ENCODE peak calls at places on chromosome 15, in seven cellular contexts. One of them, this sample, is unnamed.

GRCh38 chr15:77611767-77612166 is 20.9 kb downstream of the LINGO1 start:
- DNase-seq in psoas muscle: no peak
- DNase-seq in mucosa of descending colon: peak; percentile 70
- DNase-seq in dorsolateral prefrontal cortex: peak; percentile 60
- DNase-seq in upper lobe of left lung: no peak
- DNase-seq in prostate gland: no peak
- DNase-seq in cardiac muscle cell: no peak
- DNase-seq in this sample: no peak

GRCh38 chr15:52288051-52288942 is 7.3 kb downstream of the MYO5C start:
- DNase-seq in psoas muscle: no peak
- DNase-seq in mucosa of descending colon: peak; percentile 86
- DNase-seq in dorsolateral prefrontal cortex: no peak
- DNase-seq in upper lobe of left lung: peak; percentile 58
- DNase-seq in prostate gland: peak; percentile 91
- DNase-seq in cardiac muscle cell: no peak
- DNase-seq in this sample: no peak

GRCh38 chr15:40010681-40011080 is 28.3 kb downstream of the SRP14 start:
- DNase-seq in psoas muscle: peak; percentile 73
- DNase-seq in mucosa of descending colon: no peak
- DNase-seq in dorsolateral prefrontal cortex: no peak
- DNase-seq in upper lobe of left lung: no peak
- DNase-seq in prostate gland: no peak
- DNase-seq in cardiac muscle cell: no peak
- DNase-seq in this sample: no peak

GRCh38 chr15:29182590-29182989 is 87.0 kb downstream of the NSMCE3 start:
- DNase-seq in psoas muscle: no peak
- DNase-seq in mucosa of descending colon: no peak
- DNase-seq in dorsolateral prefrontal cortex: no peak
- DNase-seq in upper lobe of left lung: no peak
- DNase-seq in prostate gland: no peak
- DNase-seq in cardiac muscle cell: no peak
- DNase-seq in this sample: no peak

GRCh38 chr15:91941871-91942270 is 88.4 kb downstream of the SLCO3A1 start:
- DNase-seq in psoas muscle: no peak
- DNase-seq in mucosa of descending colon: no peak
- DNase-seq in dorsolateral prefrontal cortex: no peak
- DNase-seq in upper lobe of left lung: no peak
- DNase-seq in prostate gland: no peak
- DNase-seq in cardiac muscle cell: no peak
- DNase-seq in this sample: no peak

GRCh38 chr15:80822666-80823065 is 43.5 kb downstream of the CEMIP start:
- DNase-seq in psoas muscle: no peak
- DNase-seq in mucosa of descending colon: no peak
- DNase-seq in dorsolateral prefrontal cortex: no peak
- DNase-seq in upper lobe of left lung: no peak
- DNase-seq in prostate gland: no peak
- DNase-seq in cardiac muscle cell: no peak
- DNase-seq in this sample: no peak

GRCh38 chr15:51132384-51133139 is 37.9 kb upstream of the TNFAIP8L3 start:
- DNase-seq in psoas muscle: peak; percentile 46
- DNase-seq in mucosa of descending colon: peak; percentile 44
- DNase-seq in dorsolateral prefrontal cortex: no peak
- DNase-seq in upper lobe of left lung: no peak
- DNase-seq in prostate gland: no peak
- DNase-seq in cardiac muscle cell: peak; percentile 50
- DNase-seq in this sample: no peak

GRCh38 chr15:42014406-42014805 is 6.4 kb downstream of the PLA2G4E start:
- DNase-seq in psoas muscle: no peak
- DNase-seq in mucosa of descending colon: no peak
- DNase-seq in dorsolateral prefrontal cortex: no peak
- DNase-seq in upper lobe of left lung: no peak
- DNase-seq in prostate gland: no peak
- DNase-seq in cardiac muscle cell: no peak
- DNase-seq in this sample: no peak

GRCh38 chr15:80839764-80840130 is 60.6 kb downstream of the CEMIP start:
- DNase-seq in psoas muscle: no peak
- DNase-seq in mucosa of descending colon: peak; percentile 54
- DNase-seq in dorsolateral prefrontal cortex: no peak
- DNase-seq in upper lobe of left lung: no peak
- DNase-seq in prostate gland: no peak
- DNase-seq in cardiac muscle cell: no peak
- DNase-seq in this sample: no peak

GRCh38 chr15:62066663-62067447 is at the start of gene C2CD4A:
- DNase-seq in psoas muscle: peak; percentile 59
- DNase-seq in mucosa of descending colon: peak; percentile 85
- DNase-seq in dorsolateral prefrontal cortex: peak; percentile 64
- DNase-seq in upper lobe of left lung: peak; percentile 90
- DNase-seq in prostate gland: peak; percentile 88
- DNase-seq in cardiac muscle cell: peak; percentile 91
- DNase-seq in this sample: peak; percentile 48

GRCh38 chr15:67188551-67189218 is 65.8 kb downstream of the AAGAB start:
- DNase-seq in psoas muscle: no peak
- DNase-seq in mucosa of descending colon: peak; percentile 42
- DNase-seq in dorsolateral prefrontal cortex: no peak
- DNase-seq in upper lobe of left lung: no peak
- DNase-seq in prostate gland: no peak
- DNase-seq in cardiac muscle cell: no peak
- DNase-seq in this sample: no peak

GRCh38 chr15:100005715-100006114 is 272.5 kb upstream of the LYSMD4 start:
- DNase-seq in psoas muscle: no peak
- DNase-seq in mucosa of descending colon: no peak
- DNase-seq in dorsolateral prefrontal cortex: no peak
- DNase-seq in upper lobe of left lung: no peak
- DNase-seq in prostate gland: no peak
- DNase-seq in cardiac muscle cell: no peak
- DNase-seq in this sample: no peak

GRCh38 chr15:100959066-100960050 is 40.2 kb downstream of the LRRK1 start:
- DNase-seq in psoas muscle: no peak
- DNase-seq in mucosa of descending colon: no peak
- DNase-seq in dorsolateral prefrontal cortex: no peak
- DNase-seq in upper lobe of left lung: no peak
- DNase-seq in prostate gland: no peak
- DNase-seq in cardiac muscle cell: no peak
- DNase-seq in this sample: no peak

GRCh38 chr15:85494035-85494793 is 113.8 kb downstream of the AKAP13 start:
- DNase-seq in psoas muscle: no peak
- DNase-seq in mucosa of descending colon: peak; percentile 38
- DNase-seq in dorsolateral prefrontal cortex: no peak
- DNase-seq in upper lobe of left lung: no peak
- DNase-seq in prostate gland: no peak
- DNase-seq in cardiac muscle cell: no peak
- DNase-seq in this sample: no peak

GRCh38 chr15:80984856-80985255 is 4.8 kb downstream of the MESD start:
- DNase-seq in psoas muscle: no peak
- DNase-seq in mucosa of descending colon: peak; percentile 26
- DNase-seq in dorsolateral prefrontal cortex: no peak
- DNase-seq in upper lobe of left lung: no peak
- DNase-seq in prostate gland: no peak
- DNase-seq in cardiac muscle cell: no peak
- DNase-seq in this sample: no peak

DNA sequence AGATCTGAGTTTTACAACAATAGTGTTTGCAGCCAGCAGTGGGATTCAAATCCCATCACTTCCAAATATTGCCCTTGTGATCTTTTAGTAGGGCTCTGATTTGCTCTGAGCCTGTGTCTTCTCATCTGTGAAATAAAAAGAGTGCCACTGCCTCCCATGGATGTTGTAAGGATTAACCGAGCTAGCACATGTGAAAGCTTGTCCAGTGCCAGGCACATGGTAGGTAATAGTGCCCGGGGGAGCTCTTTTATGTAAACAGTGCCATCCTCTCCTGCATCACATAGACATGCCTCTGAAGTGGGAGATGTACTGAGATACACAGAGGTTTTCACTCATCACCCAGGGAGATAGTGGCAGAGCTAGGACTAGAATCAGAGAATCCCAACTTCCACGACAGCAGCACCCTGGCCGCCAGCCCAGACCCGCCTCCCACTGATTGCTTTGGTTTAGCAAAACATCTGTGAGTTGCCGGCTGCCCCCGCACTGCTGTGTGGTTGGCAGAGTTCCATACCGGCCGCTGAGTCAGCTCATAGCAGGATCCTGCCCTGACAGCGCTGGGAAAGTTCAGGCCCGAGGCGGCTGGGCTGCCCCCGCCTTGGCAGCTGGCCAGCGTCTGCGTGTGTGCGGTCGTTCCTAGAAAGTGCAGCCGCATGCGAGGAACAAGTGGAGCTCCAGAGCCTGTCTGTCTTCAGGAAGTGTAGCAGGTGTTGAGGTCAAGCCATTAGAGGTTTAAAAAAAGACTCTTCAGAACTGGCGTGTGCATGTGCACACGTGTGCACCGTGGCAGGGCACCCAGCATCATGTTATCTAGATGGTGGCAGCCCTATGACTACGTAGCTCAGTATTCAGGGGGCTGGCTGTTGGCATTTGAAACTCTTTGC is 5.0 kb downstream of the ARID3B start:
- DNase-seq in psoas muscle: peak; percentile 98
- DNase-seq in mucosa of descending colon: peak; percentile 95
- DNase-seq in dorsolateral prefrontal cortex: peak; percentile 98
- DNase-seq in upper lobe of left lung: peak; percentile 98
- DNase-seq in prostate gland: peak; percentile 86
- DNase-seq in cardiac muscle cell: peak; percentile 99
- DNase-seq in this sample: peak; percentile 64
- TF ChIP-seq CTCF in psoas muscle: no peak
- TF ChIP-seq CTCF in mucosa of descending colon: no peak
- TF ChIP-seq CTCF in dorsolateral prefrontal cortex: peak; percentile 46
- TF ChIP-seq CTCF in upper lobe of left lung: no peak
- TF ChIP-seq CTCF in prostate gland: peak; percentile 20
- TF ChIP-seq CTCF in cardiac muscle cell: no peak
- TF ChIP-seq CTCF in this sample: no peak

GRCh38 chr15:25054943-25055342 is 100.2 kb downstream of the SNRPN start:
- DNase-seq in psoas muscle: no peak
- DNase-seq in mucosa of descending colon: no peak
- DNase-seq in dorsolateral prefrontal cortex: no peak
- DNase-seq in upper lobe of left lung: no peak
- DNase-seq in prostate gland: no peak
- DNase-seq in cardiac muscle cell: no peak
- DNase-seq in this sample: no peak

GRCh38 chr15:25058080-25058785 is 103.4 kb downstream of the SNRPN start:
- DNase-seq in psoas muscle: no peak
- DNase-seq in mucosa of descending colon: no peak
- DNase-seq in dorsolateral prefrontal cortex: no peak
- DNase-seq in upper lobe of left lung: no peak
- DNase-seq in prostate gland: no peak
- DNase-seq in cardiac muscle cell: no peak
- DNase-seq in this sample: peak; percentile 3

GRCh38 chr15:25057574-25057973 is 102.8 kb downstream of the SNRPN start:
- DNase-seq in psoas muscle: no peak
- DNase-seq in mucosa of descending colon: no peak
- DNase-seq in dorsolateral prefrontal cortex: no peak
- DNase-seq in upper lobe of left lung: no peak
- DNase-seq in prostate gland: peak; percentile 1
- DNase-seq in cardiac muscle cell: no peak
- DNase-seq in this sample: no peak

GRCh38 chr15:25055356-25056068 is 100.7 kb downstream of the SNRPN start:
- DNase-seq in psoas muscle: no peak
- DNase-seq in mucosa of descending colon: no peak
- DNase-seq in dorsolateral prefrontal cortex: no peak
- DNase-seq in upper lobe of left lung: no peak
- DNase-seq in prostate gland: no peak
- DNase-seq in cardiac muscle cell: no peak
- DNase-seq in this sample: no peak

DNA sequence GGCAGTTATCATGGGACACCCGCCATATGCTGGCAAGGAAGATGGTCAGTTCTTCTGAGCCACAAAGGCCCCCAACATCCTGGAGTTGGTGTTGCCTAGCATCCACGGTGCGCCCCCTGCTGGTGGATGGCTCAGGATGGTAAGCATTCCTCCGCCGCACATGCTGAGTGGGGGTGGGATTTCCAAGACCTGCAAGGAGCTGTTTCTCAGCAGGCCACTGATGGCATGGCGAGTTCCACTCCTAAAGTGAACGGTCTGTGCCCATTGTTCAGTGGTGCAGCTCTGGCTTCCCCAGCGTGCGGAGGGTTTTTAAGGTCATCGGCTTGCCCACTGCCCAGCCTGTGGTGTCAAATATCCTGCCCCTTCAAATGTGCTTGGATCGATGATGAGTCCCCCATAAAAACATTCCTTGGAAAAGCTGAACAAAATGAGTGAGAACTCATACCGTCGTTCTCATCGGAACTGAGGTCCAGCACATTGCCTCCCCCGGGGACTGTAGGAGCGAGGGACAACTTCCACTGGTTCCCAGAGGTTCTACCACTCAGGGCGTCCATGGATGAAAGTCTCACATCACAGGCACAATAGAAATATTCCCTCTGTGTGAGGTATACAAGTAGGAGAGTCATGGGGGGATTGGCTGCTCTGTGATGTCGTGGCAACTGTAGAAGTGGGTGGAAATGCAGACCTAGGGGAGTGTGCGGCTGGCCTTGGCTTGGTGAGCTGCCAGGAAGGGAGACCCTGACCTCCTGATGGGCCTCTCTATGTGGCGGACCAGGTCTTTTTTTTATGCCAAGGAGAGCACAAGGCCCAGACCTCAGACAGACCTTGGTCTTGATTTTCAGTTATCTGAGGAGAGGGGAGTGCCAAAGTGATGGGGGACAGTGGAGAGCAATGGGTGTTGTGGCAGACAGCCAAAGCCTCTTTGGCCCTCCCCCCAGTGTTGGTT is 102.0 kb downstream of the SNRPN start:
- DNase-seq in psoas muscle: no peak
- DNase-seq in mucosa of descending colon: no peak
- DNase-seq in dorsolateral prefrontal cortex: no peak
- DNase-seq in upper lobe of left lung: no peak
- DNase-seq in prostate gland: no peak
- DNase-seq in cardiac muscle cell: no peak
- DNase-seq in this sample: no peak
- TF ChIP-seq CTCF in psoas muscle: no peak
- TF ChIP-seq CTCF in mucosa of descending colon: no peak
- TF ChIP-seq CTCF in dorsolateral prefrontal cortex: no peak
- TF ChIP-seq CTCF in upper lobe of left lung: no peak
- TF ChIP-seq CTCF in prostate gland: no peak
- TF ChIP-seq CTCF in cardiac muscle cell: no peak
- TF ChIP-seq CTCF in this sample: no peak

DNA sequence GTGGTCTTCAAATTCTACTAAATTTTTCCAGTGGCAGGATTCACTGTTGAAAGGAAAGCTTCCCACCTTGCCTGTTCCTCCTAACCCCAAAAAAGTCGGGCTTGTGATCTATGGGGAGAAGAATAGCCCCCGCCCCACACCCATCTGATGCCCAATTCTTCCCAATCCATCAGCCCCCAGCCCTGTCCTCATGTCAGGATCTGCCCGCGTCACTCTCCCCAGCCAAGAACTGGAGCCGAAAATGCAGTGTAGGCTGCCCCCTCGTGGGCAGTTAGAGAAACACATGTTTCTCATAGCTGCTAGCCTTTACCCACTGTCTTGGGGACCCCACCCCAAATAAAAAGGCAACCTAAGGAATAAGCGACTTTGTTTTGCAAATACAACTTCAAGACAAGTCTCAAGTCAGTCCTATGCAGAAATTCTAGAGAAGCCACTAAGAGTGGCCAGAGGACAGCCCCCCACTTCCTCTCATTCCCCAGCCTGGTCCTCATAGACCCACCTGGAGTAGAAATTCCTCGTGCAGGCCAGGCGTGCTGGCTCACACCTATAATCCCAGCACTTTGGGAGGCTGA is 13.0 kb upstream of the CSK start:
- DNase-seq in psoas muscle: no peak
- DNase-seq in mucosa of descending colon: peak; percentile 72
- DNase-seq in dorsolateral prefrontal cortex: peak; percentile 62
- DNase-seq in upper lobe of left lung: no peak
- DNase-seq in prostate gland: peak; percentile 57
- DNase-seq in cardiac muscle cell: peak; percentile 79
- DNase-seq in this sample: no peak
- TF ChIP-seq CTCF in psoas muscle: peak; percentile 83
- TF ChIP-seq CTCF in mucosa of descending colon: peak; percentile 76
- TF ChIP-seq CTCF in dorsolateral prefrontal cortex: peak; percentile 89
- TF ChIP-seq CTCF in upper lobe of left lung: peak; percentile 73
- TF ChIP-seq CTCF in prostate gland: peak; percentile 85
- TF ChIP-seq CTCF in cardiac muscle cell: peak; percentile 72
- TF ChIP-seq CTCF in this sample: peak; percentile 53

GRCh38 chr15:44545934-44546802 is 9.2 kb downstream of the EIF3J start:
- DNase-seq in psoas muscle: no peak
- DNase-seq in mucosa of descending colon: no peak
- DNase-seq in dorsolateral prefrontal cortex: no peak
- DNase-seq in upper lobe of left lung: no peak
- DNase-seq in prostate gland: no peak
- DNase-seq in cardiac muscle cell: no peak
- DNase-seq in this sample: no peak
- TF ChIP-seq CTCF in psoas muscle: peak; percentile 8
- TF ChIP-seq CTCF in mucosa of descending colon: no peak
- TF ChIP-seq CTCF in dorsolateral prefrontal cortex: peak; percentile 35
- TF ChIP-seq CTCF in upper lobe of left lung: no peak
- TF ChIP-seq CTCF in prostate gland: no peak
- TF ChIP-seq CTCF in cardiac muscle cell: peak; percentile 39
- TF ChIP-seq CTCF in this sample: no peak

This sample was measured in activated B cell treated with CpG ODN at 0.5 μM for 24 hours.